ENCODE peak calls at places on chromosomes 5 and 9, in seven cellular contexts. U is fibroblast of the aortic adventitia; H is Calu3; I is fibroblast of villous mesenchyme; S is retinal pigment epithelial cell; X is CD4-positive, alpha-beta T cell; Q is CD8-positive, alpha-beta T cell. L is an unnamed sample.

GRCh38 chr9:14238518-14238917 is 75.4 kb downstream of the NFIB start:
- DNase-seq in X (no peak), Q (no peak), H (peak; percentile 15), I (peak; percentile 20), U (peak; percentile 75), S (no peak), L (no peak)

GRCh38 chr9:23005061-23005690 is 558.6 kb downstream of the DMRTA1 start:
- DNase-seq in S (peak; percentile 6), Q (no peak), H (no peak), I (no peak), U (no peak), X (no peak), L (no peak)

GRCh38 chr5:131081371-131081770 is 83.7 kb downstream of the HINT1 start:
- DNase-seq in U (peak; percentile 25), S (no peak), X (no peak), Q (no peak), I (peak; percentile 52), H (no peak), L (no peak)

GRCh38 chr5:38529955-38530644 is 26.3 kb downstream of the LIFR start:
- DNase-seq in I (no peak), Q (no peak), X (no peak), U (no peak), S (no peak), H (no peak), L (no peak)

GRCh38 chr5:6905423-6905822 is 192.2 kb downstream of the TENT4A start:
- DNase-seq in X (no peak), H (no peak), S (no peak), I (no peak), Q (no peak), U (no peak), L (no peak)

GRCh38 chr5:163221581-163221980 is 215.8 kb upstream of the CCNG1 start:
- DNase-seq in H (no peak), Q (no peak), U (no peak), S (no peak), I (no peak), X (no peak), L (no peak)

GRCh38 chr9:17793713-17794622 is 215.1 kb downstream of the SH3GL2 start:
- DNase-seq in U (peak; percentile 6), S (no peak), Q (no peak), I (peak; percentile 2), X (no peak), H (peak; percentile 34), L (no peak)

GRCh38 chr5:78600656-78601452 is 47.7 kb downstream of the LHFPL2 start:
- DNase-seq in S (no peak), I (no peak), X (no peak), U (peak; percentile 58), Q (no peak), H (no peak), L (no peak)

GRCh38 chr5:158435161-158435616 is 576.2 kb upstream of the CLINT1 start:
- DNase-seq in X (peak; percentile 3), U (no peak), S (no peak), H (no peak), I (no peak), Q (no peak), L (no peak)

GRCh38 chr5:115170128-115170923 is 618 bp upstream of the TRIM36 start:
- DNase-seq in X (no peak), H (no peak), S (no peak), I (peak; percentile 39), Q (no peak), U (no peak), L (no peak)

GRCh38 chr9:134146774-134147493 is 11.1 kb downstream of the WDR5 start:
- DNase-seq in H (no peak), Q (no peak), U (no peak), I (no peak), S (no peak), X (no peak), L (no peak)

GRCh38 chr9:1941989-1942388 is 73.2 kb upstream of the SMARCA2 start:
- DNase-seq in U (peak; percentile 17), Q (no peak), X (no peak), H (no peak), I (peak; percentile 6), S (no peak), L (no peak)

GRCh38 chr9:8857330-8858249 is 1058.0 kb upstream of the DMAC1 start:
- DNase-seq in U (peak; percentile 62), X (no peak), S (no peak), I (peak; percentile 17), Q (no peak), H (peak; percentile 4), L (peak; percentile 70)

GRCh38 chr9:75979362-75979761 is 88.9 kb downstream of the PCSK5 start:
- DNase-seq in I (peak; percentile 12), H (peak; percentile 14), U (no peak), S (no peak), X (no peak), Q (no peak), L (no peak)

GRCh38 chr5:142981886-142982820 is 212.0 kb downstream of the ARHGAP26 start:
- DNase-seq in X (no peak), Q (no peak), S (peak; percentile 50), H (peak; percentile 66), U (peak; percentile 89), I (peak; percentile 65), L (no peak)

GRCh38 chr5:4229414-4229813 is 633.8 kb downstream of the IRX1 start:
- DNase-seq in Q (no peak), I (no peak), U (no peak), S (no peak), H (no peak), X (no peak), L (no peak)

GRCh38 chr5:167861134-167861930 is 430.1 kb upstream of the WWC1 start:
- DNase-seq in X (no peak), S (no peak), I (peak; percentile 3), U (peak; percentile 13), H (peak; percentile 28), Q (no peak), L (peak; percentile 32)

GRCh38 chr5:122030251-122030650 is 47.8 kb downstream of the LOX start:
- DNase-seq in Q (no peak), X (no peak), U (peak; percentile 22), S (no peak), I (peak; percentile 74), H (no peak), L (no peak)

GRCh38 chr5:146338774-146339714 is at the start of gene POU4F3:
- DNase-seq in S (no peak), U (no peak), H (peak; percentile 19), X (no peak), I (no peak), Q (no peak), L (no peak)

GRCh38 chr9:37994639-37995347 is 74.2 kb downstream of the SHB start:
- DNase-seq in I (peak; percentile 70), S (no peak), Q (no peak), U (no peak), X (no peak), H (no peak), L (no peak)

GRCh38 chr5:168808217-168808616 is 229.0 kb upstream of the PANK3 start:
- DNase-seq in S (no peak), Q (no peak), U (peak; percentile 10), I (no peak), H (no peak), X (no peak), L (no peak)

GRCh38 chr9:134735441-134736175 is 94.0 kb downstream of the COL5A1 start:
- DNase-seq in I (peak; percentile 95), X (no peak), S (no peak), H (no peak), U (peak; percentile 43), Q (no peak), L (no peak)

GRCh38 chr9:107867738-107868137 is 378.2 kb upstream of the KLF4 start:
- DNase-seq in X (no peak), H (no peak), S (no peak), I (no peak), Q (no peak), U (no peak), L (no peak)

GRCh38 chr5:172758077-172758835 is 12.7 kb downstream of the DUSP1 start:
- DNase-seq in U (peak; percentile 90), I (peak; percentile 92), X (no peak), H (peak; percentile 66), Q (no peak), S (peak; percentile 76), L (no peak)
- TF ChIP-seq CTCF in U (no peak), I (peak; percentile 14), X (no peak), H (no peak), Q (no peak), S (no peak), L (no peak)

GRCh38 chr9:99013550-99013949 is 69.8 kb downstream of the COL15A1 start:
- DNase-seq in S (no peak), I (peak; percentile 52), Q (no peak), H (no peak), X (no peak), U (no peak), L (no peak)

GRCh38 chr9:99015448-99015847 is 71.7 kb downstream of the COL15A1 start:
- DNase-seq in S (no peak), U (no peak), X (no peak), H (no peak), I (no peak), Q (no peak), L (no peak)

GRCh38 chr9:99015890-99016289 is 72.2 kb downstream of the COL15A1 start:
- DNase-seq in X (no peak), Q (no peak), U (no peak), S (no peak), H (no peak), I (no peak), L (no peak)

GRCh38 chr9:99011161-99011709 is 67.5 kb downstream of the COL15A1 start:
- DNase-seq in X (no peak), U (no peak), S (no peak), I (peak; percentile 41), Q (no peak), H (no peak), L (no peak)

GRCh38 chr9:99012957-99013512 is 69.3 kb downstream of the COL15A1 start:
- DNase-seq in I (no peak), S (no peak), H (no peak), U (no peak), X (no peak), Q (no peak), L (no peak)
- TF ChIP-seq CTCF in I (peak; percentile 25), S (no peak), H (no peak), U (peak; percentile 9), X (no peak), Q (peak; percentile 42), L (no peak)

GRCh38 chr9:16642421-16643109 is 227.9 kb downstream of the BNC2 start:
- DNase-seq in S (no peak), I (peak; percentile 48), X (no peak), U (no peak), Q (no peak), H (no peak), L (no peak)
- TF ChIP-seq CTCF in S (no peak), I (no peak), X (no peak), U (no peak), Q (no peak), H (no peak), L (no peak)

DNA sequence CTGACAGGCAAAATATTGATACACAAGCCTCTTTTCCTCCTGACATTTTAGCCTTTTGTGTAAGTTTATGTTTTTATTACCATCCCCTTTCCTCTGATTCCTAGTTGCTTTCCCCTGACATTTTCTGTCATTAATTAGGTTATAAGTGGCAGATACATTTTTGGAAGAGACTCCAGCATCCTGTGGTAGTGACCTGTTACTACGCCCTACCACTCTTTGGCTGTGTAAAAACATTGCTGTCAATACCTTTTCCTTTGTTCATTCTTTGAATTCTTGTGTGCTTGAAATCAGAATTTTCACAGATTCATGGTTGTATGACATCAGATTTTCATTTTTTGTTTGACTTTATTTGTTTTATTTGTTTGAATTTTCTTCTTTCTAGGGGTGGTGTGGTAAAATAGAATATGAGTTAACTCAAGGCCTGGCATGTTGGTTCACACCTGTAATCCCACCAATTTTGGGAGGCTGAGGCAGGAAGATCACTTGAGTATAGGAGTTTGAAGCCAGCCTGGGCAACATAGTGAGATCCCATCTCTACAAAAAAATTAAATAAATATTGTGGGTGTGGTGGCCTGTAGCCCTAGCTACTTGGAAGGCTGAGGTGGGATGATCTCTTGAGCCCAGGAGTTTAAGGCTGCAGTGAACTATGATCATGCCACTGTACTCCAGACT is 43.4 kb downstream of the UBE2R2 start:
- DNase-seq in X (no peak), H (no peak), S (no peak), Q (no peak), I (no peak), U (peak; percentile 28), L (no peak)
- TF ChIP-seq CTCF in X (no peak), H (no peak), S (peak; percentile 29), Q (no peak), I (peak; percentile 13), U (peak; percentile 34), L (no peak)